ENCODE peak calls at places on chromosomes 13 and 19, in seven cellular contexts. W, Z, P, R, X, O and L are unnamed samples.

GRCh38 chr13:75452564-75452963 is 29.4 kb downstream of the TBC1D4 start:
- DNase-seq in X (no peak), O (no peak), W (no peak), R (no peak), Z (no peak), P (no peak), L (no peak)

GRCh38 chr13:110618167-110618566 is 2.8 kb downstream of the NAXD start:
- DNase-seq in P (no peak), X (no peak), W (no peak), O (no peak), Z (no peak), R (no peak), L (no peak)

GRCh38 chr13:22050951-22051563 is 380.2 kb downstream of the FGF9 start:
- DNase-seq in X (no peak), Z (no peak), O (no peak), W (no peak), P (no peak), R (no peak), L (peak; percentile 87)

GRCh38 chr13:26036383-26036782 is 15.4 kb downstream of the SHISA2 start:
- DNase-seq in X (no peak), R (no peak), Z (no peak), P (no peak), W (no peak), O (no peak), L (no peak)

GRCh38 chr13:51681037-51681678 is 96.9 kb downstream of the WDFY2 start:
- DNase-seq in O (no peak), X (no peak), W (no peak), R (no peak), Z (no peak), P (no peak), L (no peak)

GRCh38 chr13:98540476-98540875 is 36.4 kb downstream of the STK24 start:
- DNase-seq in W (no peak), O (no peak), P (no peak), X (no peak), R (no peak), Z (no peak), L (no peak)

GRCh38 chr19:44202470-44202869 is 9.9 kb upstream of the ZNF227 start:
- DNase-seq in Z (no peak), R (no peak), O (no peak), X (no peak), P (no peak), W (no peak), L (no peak)

GRCh38 chr19:37953576-37954303 is 46.7 kb downstream of the SIPA1L3 start:
- DNase-seq in Z (no peak), R (no peak), X (no peak), O (no peak), P (no peak), W (no peak), L (no peak)

GRCh38 chr13:67001363-67001762 is 228.8 kb downstream of the PCDH9 start:
- DNase-seq in X (no peak), Z (no peak), P (no peak), W (no peak), O (no peak), R (no peak), L (no peak)

GRCh38 chr19:49635530-49636229 is 4.3 kb downstream of the RRAS start:
- DNase-seq in P (no peak), R (no peak), Z (no peak), W (no peak), O (no peak), X (no peak), L (no peak)

GRCh38 chr19:33193864-33194362 is at the start of gene LRP3:
- DNase-seq in X (peak; percentile 26), O (no peak), W (peak; percentile 52), P (no peak), R (no peak), Z (peak; percentile 93), L (no peak)

GRCh38 chr13:94233401-94233800 is 246.1 kb downstream of the DCT start:
- DNase-seq in P (no peak), O (no peak), W (no peak), R (no peak), Z (no peak), X (no peak), L (no peak)

GRCh38 chr19:12364391-12365093 is 941 bp downstream of the ZNF442 start:
- DNase-seq in X (peak; percentile 15), O (no peak), Z (peak; percentile 54), R (no peak), P (peak; percentile 66), W (no peak), L (no peak)

GRCh38 chr19:16111909-16112752 is 442 bp downstream of the RAB8A start:
- DNase-seq in W (no peak), Z (no peak), R (no peak), P (no peak), X (peak; percentile 21), O (no peak), L (no peak)

GRCh38 chr13:94419304-94419943 is 60.1 kb downstream of the DCT start:
- DNase-seq in P (no peak), R (no peak), O (no peak), W (no peak), Z (no peak), X (no peak), L (no peak)

GRCh38 chr13:33070713-33071112 is 54.5 kb downstream of the KL start:
- DNase-seq in P (no peak), X (no peak), R (no peak), Z (no peak), O (no peak), W (no peak), L (no peak)

GRCh38 chr13:42660367-42660965 is 86.5 kb downstream of the TNFSF11 start:
- DNase-seq in W (no peak), P (no peak), O (no peak), X (no peak), R (no peak), Z (no peak), L (no peak)

GRCh38 chr13:21747456-21747855 is 76.6 kb downstream of the FGF9 start:
- DNase-seq in P (no peak), Z (no peak), O (no peak), R (no peak), X (no peak), W (no peak), L (no peak)

GRCh38 chr19:37306383-37306963 is 64.4 kb upstream of the ZNF527 start:
- DNase-seq in W (no peak), X (no peak), Z (no peak), O (no peak), R (no peak), P (no peak), L (no peak)

GRCh38 chr19:37468961-37469777 is at the start of gene ZNF570:
- DNase-seq in P (peak; percentile 92), Z (peak; percentile 85), W (peak; percentile 89), R (peak; percentile 44), X (peak; percentile 91), O (peak; percentile 59), L (peak; percentile 97)

GRCh38 chr19:21143846-21144245 is 2.0 kb downstream of the ZNF431 start:
- DNase-seq in O (no peak), P (no peak), W (no peak), R (no peak), X (no peak), Z (no peak), L (no peak)

GRCh38 chr19:3862826-3863500 is 5.9 kb downstream of the ZFR2 start:
- DNase-seq in O (no peak), Z (no peak), W (no peak), R (no peak), P (no peak), X (no peak), L (no peak)

GRCh38 chr13:29454931-29455481 is 140.5 kb downstream of the SLC7A1 start:
- DNase-seq in W (no peak), Z (no peak), X (no peak), R (no peak), O (no peak), P (no peak), L (peak; percentile 34)

GRCh38 chr13:35557475-35557874 is 81.0 kb upstream of the MAB21L1 start:
- DNase-seq in O (no peak), R (no peak), X (no peak), P (no peak), W (no peak), Z (no peak), L (no peak)

GRCh38 chr13:108383676-108384075 is 114.2 kb downstream of the TNFSF13B start:
- DNase-seq in X (no peak), W (no peak), O (no peak), Z (no peak), R (no peak), P (no peak), L (no peak)

GRCh38 chr19:44005968-44006367 is 3.2 kb downstream of the ZNF230 start:
- DNase-seq in P (no peak), O (no peak), W (no peak), X (no peak), R (no peak), Z (no peak), L (no peak)

GRCh38 chr19:23071087-23071511 is 45.7 kb upstream of the ZNF730 start:
- DNase-seq in X (no peak), Z (peak; percentile 66), R (no peak), W (no peak), O (no peak), P (no peak), L (no peak)

GRCh38 chr13:49820591-49821215 is 28.2 kb upstream of the KPNA3 start:
- DNase-seq in X (no peak), W (no peak), R (no peak), O (no peak), P (no peak), Z (no peak), L (no peak)
- TF ChIP-seq EP300 in X (no peak), W (no peak), R (no peak), O (no peak), P (no peak), Z (no peak), L (no peak)

GRCh38 chr19:1998712-1999708 is 16.5 kb downstream of the BTBD2 start:
- DNase-seq in Z (no peak), P (no peak), W (no peak), X (no peak), R (no peak), O (no peak), L (no peak)

GRCh38 chr19:1997353-1998233 is 17.9 kb downstream of the BTBD2 start:
- DNase-seq in O (no peak), R (no peak), W (no peak), Z (no peak), X (no peak), P (no peak), L (no peak)

GRCh38 chr19:2003901-2004300 is 11.6 kb downstream of the BTBD2 start:
- DNase-seq in R (no peak), X (no peak), W (no peak), O (no peak), P (no peak), Z (no peak), L (no peak)

GRCh38 chr19:1999856-2000515 is 15.5 kb downstream of the BTBD2 start:
- DNase-seq in P (no peak), O (no peak), X (no peak), W (no peak), Z (no peak), R (no peak), L (no peak)
- H3K27ac ChIP-seq in P (no peak overlapping the region), O (no peak overlapping the region), X (no peak overlapping the region), W (no peak overlapping the region), Z (no peak overlapping the region), R (peak overlapping the region; percentile 32), L (no peak overlapping the region)

GRCh38 chr19:46727036-46727501 is 10.2 kb upstream of the PRKD2 start:
- DNase-seq in R (no peak), X (no peak), W (no peak), Z (no peak), O (no peak), P (no peak), L (no peak)
- TF ChIP-seq POLR2AphosphoS5 in R (no peak), X (no peak), W (no peak), Z (no peak), O (no peak), P (no peak), L (no peak)

GRCh38 chr13:46296920-46297319 is 85.2 kb downstream of the LRRC63 start:
- DNase-seq in O (no peak), P (no peak), X (no peak), Z (no peak), W (no peak), R (no peak), L (no peak)
- TF ChIP-seq EP300 in O (no peak), P (no peak), X (no peak), Z (peak; percentile 32), W (no peak), R (no peak), L (no peak)